ENCODE peak calls at places on chromosomes 4 and X, in four cellular contexts. M is K562, B is endodermal cell, C is GM23248. Q is an unnamed sample.

GRCh38 chr4:121448231-121448630 is 67.4 kb upstream of the QRFPR start:
- DNase-seq in C (no peak), M (no peak), B (no peak), Q (no peak)

GRCh38 chr4:87716350-87717041 is 66.4 kb downstream of the DMP1 start:
- DNase-seq in M (no peak), C (no peak), B (no peak), Q (no peak)

GRCh38 chr4:1047976-1048780 is 36.8 kb downstream of the FGFRL1 start:
- DNase-seq in B (peak; percentile 49), C (no peak), M (no peak), Q (no peak)

GRCh38 chr4:154642361-154642760 is 29.9 kb upstream of the FGG start:
- DNase-seq in M (no peak), B (no peak), C (no peak), Q (no peak)

GRCh38 chrX:71622347-71623104 is 4.2 kb upstream of the CXCR3 start:
- DNase-seq in B (peak; percentile 88), M (peak; percentile 34), C (peak; percentile 78), Q (peak; percentile 12)

GRCh38 chr4:146095091-146095690 is 80.3 kb upstream of the LSM6 start:
- DNase-seq in C (peak; percentile 68), M (peak; percentile 34), B (peak; percentile 76), Q (peak; percentile 84)

GRCh38 chrX:136646602-136647239 is 1.2 kb upstream of the CD40LG start:
- DNase-seq in C (no peak), M (no peak), B (no peak), Q (no peak)

GRCh38 chr4:96593422-96593821 is 753.5 kb downstream of the PDHA2 start:
- DNase-seq in B (no peak), M (no peak), C (no peak), Q (no peak)

GRCh38 chrX:122739770-122740169 is 444.3 kb upstream of the GRIA3 start:
- DNase-seq in C (peak; percentile 20), B (peak; percentile 66), M (no peak), Q (peak; percentile 7)

GRCh38 chr4:91909963-91910362 is 393.8 kb upstream of the GRID2 start:
- DNase-seq in M (no peak), B (no peak), C (no peak), Q (no peak)

GRCh38 chrX:36407886-36408285 is 488.4 kb downstream of the CFAP47 start:
- DNase-seq in C (no peak), M (no peak), B (no peak), Q (no peak)

GRCh38 chr4:76758290-76758882 is 139.6 kb downstream of the SOWAHB start:
- DNase-seq in C (peak; percentile 86), B (no peak), M (peak; percentile 53), Q (peak; percentile 93)

GRCh38 chr4:74670583-74670982 is 123.7 kb downstream of the BTC start:
- DNase-seq in M (no peak), C (no peak), B (no peak), Q (no peak)

GRCh38 chr4:108833041-108833440 is 70.2 kb upstream of the ETNPPL start:
- DNase-seq in M (no peak), B (no peak), C (no peak), Q (no peak)

GRCh38 chrX:13752141-13752540 is 17.6 kb downstream of the OFD1 start:
- DNase-seq in C (no peak), B (no peak), M (no peak), Q (no peak)

GRCh38 chrX:13754765-13755164 is 20.2 kb downstream of the OFD1 start:
- DNase-seq in C (no peak), M (no peak), B (no peak), Q (no peak)

GRCh38 chrX:13750812-13751211 is 16.3 kb downstream of the OFD1 start:
- DNase-seq in B (no peak), M (no peak), C (no peak), Q (no peak)

GRCh38 chrX:13750204-13750603 is 15.7 kb downstream of the OFD1 start:
- DNase-seq in M (peak; percentile 25), B (no peak), C (peak; percentile 28), Q (peak; percentile 56)

GRCh38 chrX:13752646-13753045 is 18.1 kb downstream of the OFD1 start:
- DNase-seq in C (no peak), M (no peak), B (no peak), Q (no peak)
- H3K9ac ChIP-seq in C (no peak overlapping the region), M (no peak overlapping the region), B (no peak overlapping the region), Q (no peak overlapping the region)

GRCh38 chr4:2412534-2412884 is 5.9 kb downstream of the ZFYVE28 start:
- DNase-seq in C (no peak), B (no peak), M (peak; percentile 66), Q (no peak)

GRCh38 chr4:2411786-2412510 is 6.5 kb downstream of the ZFYVE28 start:
- DNase-seq in C (no peak), M (no peak), B (peak; percentile 44), Q (no peak)

GRCh38 chr4:2413821-2414610 is 4.4 kb downstream of the ZFYVE28 start:
- DNase-seq in B (peak; percentile 76), M (peak; percentile 47), C (peak; percentile 22), Q (peak; percentile 24)

GRCh38 chr4:2415213-2415612 is 3.2 kb downstream of the ZFYVE28 start:
- DNase-seq in C (no peak), B (no peak), M (no peak), Q (no peak)

DNA sequence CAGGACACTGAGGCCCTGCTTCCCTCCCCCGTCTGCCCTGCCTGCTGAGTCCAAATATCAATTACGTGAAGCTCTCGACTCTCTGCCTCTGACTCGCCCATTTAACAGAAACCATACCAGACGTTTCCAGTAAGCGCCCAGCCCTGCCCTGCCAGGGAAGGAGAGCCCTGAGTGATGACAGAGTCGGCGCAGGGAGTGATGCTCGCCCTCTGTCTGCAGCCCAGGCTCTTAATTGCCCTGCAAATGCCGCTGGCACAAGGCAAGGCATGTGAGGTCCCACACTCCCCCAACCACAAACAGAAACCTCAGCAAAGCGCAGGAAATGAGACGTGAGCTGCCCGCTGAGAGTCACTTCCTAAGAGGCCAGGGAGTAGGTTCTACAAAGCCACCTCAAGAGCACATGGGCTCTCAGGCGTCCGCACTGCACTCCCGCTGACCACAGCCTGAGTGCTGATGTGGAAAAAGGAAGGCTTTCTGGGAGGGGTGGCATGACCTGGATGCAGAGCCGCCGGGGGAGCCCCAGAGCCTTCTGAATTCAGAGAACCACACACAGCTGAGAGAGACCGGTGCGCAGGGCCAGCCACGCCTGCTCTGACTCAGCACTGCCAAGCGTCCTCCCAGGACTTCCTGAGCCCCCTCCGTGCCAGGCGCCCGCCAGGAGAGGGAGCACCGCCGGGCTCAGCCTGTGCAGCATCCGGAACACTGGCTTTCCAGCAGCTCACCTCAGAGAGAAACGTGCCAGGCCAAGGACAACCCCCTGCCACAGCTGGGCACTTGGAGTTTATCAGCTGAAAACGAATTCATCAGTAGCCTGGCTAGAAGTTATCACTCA is 5.3 kb downstream of the ZFYVE28 start:
- DNase-seq in B (peak; percentile 97), M (peak; percentile 78), C (peak; percentile 97), Q (peak; percentile 92)
- H3K4me1 ChIP-seq in B (no peaks in the 10 kb centered on the region), M (peaks cover 72% of the 10 kb centered on the region), C (peaks cover 19% of the 10 kb centered on the region), Q (peaks cover 19% of the 10 kb centered on the region)

GRCh38 chr4:5919571-5919970 is 26.7 kb upstream of the CRMP1 start:
- DNase-seq in C (no peak), B (no peak), M (no peak), Q (no peak)

GRCh38 chr4:5921074-5921473 is 28.2 kb upstream of the CRMP1 start:
- DNase-seq in M (no peak), B (peak; percentile 26), C (peak; percentile 19), Q (no peak)

GRCh38 chr4:5916229-5916628 is 23.3 kb upstream of the CRMP1 start:
- DNase-seq in C (no peak), B (peak; percentile 45), M (no peak), Q (no peak)

GRCh38 chr4:5919044-5919443 is 26.2 kb upstream of the CRMP1 start:
- DNase-seq in B (no peak), M (no peak), C (no peak), Q (no peak)

DNA sequence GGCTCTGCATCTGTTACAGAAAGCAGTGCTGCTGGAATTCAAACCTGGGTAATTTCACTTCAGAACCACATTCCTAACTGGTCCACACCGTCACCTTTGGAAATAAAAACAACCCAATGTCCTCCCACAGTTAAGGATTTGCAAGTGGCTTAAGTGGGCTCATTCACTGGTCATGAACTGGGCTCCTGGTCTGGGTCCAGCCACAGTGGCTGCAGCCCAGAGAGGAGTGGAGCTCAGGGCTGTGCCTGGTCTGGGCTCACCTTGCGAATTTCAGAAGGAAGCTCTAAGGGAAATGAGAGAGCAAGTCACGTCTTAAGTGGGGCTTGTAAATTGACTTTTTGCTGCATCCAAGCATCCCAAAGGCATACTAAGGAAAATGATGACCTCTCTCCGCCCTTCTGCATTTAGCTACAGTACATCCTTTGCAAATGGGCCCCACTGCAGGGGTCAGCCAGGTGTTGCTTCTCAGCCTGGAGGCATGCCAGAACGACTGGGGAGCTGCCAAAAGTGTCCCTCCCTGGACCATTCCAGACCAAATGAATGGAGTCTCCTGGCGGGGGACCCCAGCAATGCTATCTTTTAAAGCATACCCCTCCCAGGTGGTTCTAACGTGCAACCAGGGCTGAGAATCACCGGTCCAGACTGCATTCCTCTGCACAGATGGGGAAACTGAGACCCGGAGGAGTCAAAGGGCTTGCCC is 25.6 kb upstream of the CRMP1 start:
- DNase-seq in M (no peak), C (no peak), B (peak; percentile 50), Q (no peak)
- H3K27me3 ChIP-seq in M (no peaks in the 10 kb centered on the region), C (peaks cover 3% of the 10 kb centered on the region), B (no peaks in the 10 kb centered on the region), Q (peaks cover 43% of the 10 kb centered on the region)

GRCh38 chrX:9134341-9134740 is 100.4 kb upstream of the FAM9B start:
- DNase-seq in M (no peak), B (no peak), C (no peak), Q (no peak)

GRCh38 chrX:9133426-9133825 is 99.5 kb upstream of the FAM9B start:
- DNase-seq in M (no peak), C (peak; percentile 53), B (no peak), Q (peak; percentile 20)

GRCh38 chrX:9141496-9141895 is 107.6 kb upstream of the FAM9B start:
- DNase-seq in M (no peak), B (no peak), C (peak; percentile 80), Q (no peak)

GRCh38 chrX:9135901-9136510 is 102.1 kb upstream of the FAM9B start:
- DNase-seq in M (no peak), B (no peak), C (peak; percentile 42), Q (no peak)

GRCh38 chrX:9137152-9137551 is 103.2 kb upstream of the FAM9B start:
- DNase-seq in M (no peak), C (no peak), B (no peak), Q (no peak)
- H3K9ac ChIP-seq in M (no peak overlapping the region), C (no peak overlapping the region), B (no peak overlapping the region), Q (no peak overlapping the region)

Q was measured in adipocyte.